ENCODE peak calls at places on chromosomes 5 and 9, in nine cellular contexts. N, F, J, P, D, Q, K, V and U are unnamed samples.

GRCh38 chr5:174735498-174736350 is 11.3 kb downstream of the MSX2 start:
- DNase-seq in N (no peak), F (no peak), J (no peak), P (no peak), D (no peak), Q (no peak), K (no peak), V (no peak), U (no peak)

GRCh38 chr5:118578093-118578492 is 410.3 kb downstream of the DTWD2 start:
- DNase-seq in N (no peak), F (no peak), J (no peak), P (no peak), D (no peak), Q (no peak), K (no peak), V (no peak), U (no peak)

GRCh38 chr9:83491413-83491812 is 46.8 kb downstream of the FRMD3 start:
- DNase-seq in N (no peak), F (no peak), J (no peak), P (no peak), D (no peak), Q (no peak), K (no peak), V (no peak), U (no peak)

GRCh38 chr9:98811051-98811650 is 3.7 kb downstream of the GALNT12 start:
- DNase-seq in N (no peak), F (no peak), J (no peak), P (no peak), D (no peak), Q (no peak), K (no peak), V (no peak), U (peak)

GRCh38 chr5:74766348-74766886 is 500 bp downstream of the GFM2 start:
- DNase-seq in N (no peak), F (no peak), J (peak), P (no peak), D (no peak), Q (no peak), K (peak), V (peak), U (no peak)

GRCh38 chr5:62575556-62575955 is 3.1 kb upstream of the LRRC70 start:
- DNase-seq in N (no peak), F (no peak), J (no peak), P (no peak), D (no peak), Q (no peak), K (no peak), V (no peak), U (no peak)

GRCh38 chr5:145978672-145979071 is 42.3 kb downstream of the SH3RF2 start:
- DNase-seq in N (no peak), F (no peak), J (no peak), P (no peak), D (no peak), Q (no peak), K (no peak), V (no peak), U (no peak)

GRCh38 chr9:6893350-6894131 is 135.8 kb downstream of the KDM4C start:
- DNase-seq in N (no peak), F (no peak), J (no peak), P (no peak), D (no peak), Q (no peak), K (no peak), V (no peak), U (no peak)

GRCh38 chr5:172952034-172952511 is 7.2 kb upstream of the RPL26L1 start:
- DNase-seq in N (no peak), F (no peak), J (no peak), P (no peak), D (no peak), Q (no peak), K (no peak), V (peak), U (no peak)

GRCh38 chr5:177366528-177367322 is 9.0 kb downstream of the RGS14 start:
- DNase-seq in N (no peak), F (peak), J (no peak), P (peak), D (no peak), Q (peak), K (no peak), V (no peak), U (peak)

GRCh38 chr5:2981035-2981434 is 229.6 kb upstream of the IRX2 start:
- DNase-seq in N (no peak), F (no peak), J (no peak), P (no peak), D (no peak), Q (no peak), K (no peak), V (no peak), U (no peak)

GRCh38 chr5:143614831-143615230 is 197.1 kb upstream of the HMHB1 start:
- DNase-seq in N (no peak), F (no peak), J (no peak), P (no peak), D (no peak), Q (no peak), K (no peak), V (no peak), U (no peak)

GRCh38 chr5:151664694-151665583 is 21.8 kb downstream of the SPARC start:
- DNase-seq in N (no peak), F (no peak), J (no peak), P (peak), D (no peak), Q (no peak), K (no peak), V (no peak), U (no peak)

GRCh38 chr9:107683566-107683965 is 194.0 kb upstream of the KLF4 start:
- DNase-seq in N (no peak), F (no peak), J (no peak), P (no peak), D (no peak), Q (no peak), K (no peak), V (no peak), U (no peak)

GRCh38 chr9:69174645-69175487 is 789 bp downstream of the TJP2 start:
- DNase-seq in N (no peak), F (no peak), J (peak), P (no peak), D (peak), Q (no peak), K (no peak), V (peak), U (peak)

GRCh38 chr5:17396247-17396646 is 101.8 kb upstream of the TAF11L2 start:
- DNase-seq in N (no peak), F (no peak), J (no peak), P (no peak), D (no peak), Q (no peak), K (no peak), V (no peak), U (no peak)

GRCh38 chr9:111008148-111009075 is 29.9 kb downstream of the LPAR1 start:
- DNase-seq in N (no peak), F (no peak), J (no peak), P (no peak), D (no peak), Q (no peak), K (no peak), V (no peak), U (no peak)

GRCh38 chr5:137113161-137113560 is 386.0 kb downstream of the SPOCK1 start:
- DNase-seq in N (no peak), F (no peak), J (no peak), P (no peak), D (no peak), Q (no peak), K (no peak), V (no peak), U (no peak)

GRCh38 chr9:6355728-6356127 is 27.6 kb downstream of the TPD52L3 start:
- DNase-seq in N (no peak), F (no peak), J (no peak), P (no peak), D (no peak), Q (no peak), K (no peak), V (no peak), U (peak)

GRCh38 chr9:83601463-83601862 is 21.5 kb upstream of the IDNK start:
- DNase-seq in N (no peak), F (no peak), J (no peak), P (no peak), D (no peak), Q (no peak), K (no peak), V (no peak), U (no peak)

GRCh38 chr9:20209421-20210340 is 412.6 kb downstream of the MLLT3 start:
- DNase-seq in N (no peak), F (no peak), J (no peak), P (no peak), D (no peak), Q (no peak), K (peak), V (no peak), U (no peak)

GRCh38 chr9:119634036-119634435 is 264.8 kb upstream of the BRINP1 start:
- DNase-seq in N (no peak), F (no peak), J (no peak), P (no peak), D (no peak), Q (no peak), K (no peak), V (no peak), U (no peak)

GRCh38 chr5:33049845-33050244 is 338.7 kb downstream of the NPR3 start:
- DNase-seq in N (no peak), F (no peak), J (no peak), P (no peak), D (no peak), Q (no peak), K (no peak), V (peak), U (peak)

GRCh38 chr5:132136906-132137305 is 63.3 kb downstream of the CSF2 start:
- DNase-seq in N (no peak), F (no peak), J (no peak), P (no peak), D (no peak), Q (no peak), K (no peak), V (no peak), U (peak)

GRCh38 chr5:144958002-144958401 is 787.3 kb downstream of the KCTD16 start:
- DNase-seq in N (no peak), F (no peak), J (no peak), P (no peak), D (no peak), Q (no peak), K (no peak), V (no peak), U (no peak)

GRCh38 chr5:127705120-127705892 is 2.1 kb downstream of the CCDC192 start:
- DNase-seq in N (peak), F (no peak), J (no peak), P (no peak), D (no peak), Q (no peak), K (no peak), V (peak), U (peak)